ENCODE peak calls at places on chromosome 14, in seven cellular contexts. One of them, this sample, is unnamed.
A peak's percentile ranks its signal among the peaks of the same experiment; 100 is the strongest.

GRCh38 chr14:27917896-27918295 is 848.7 kb upstream of the FOXG1 start:
- DNase-seq in heart right ventricle: no peak
- DNase-seq in CD4-positive, alpha-beta T cell: no peak
- DNase-seq in cardiac muscle cell: no peak
- DNase-seq in activated CD4-positive, alpha-beta T cell treated with anti-CD3 and anti-CD28 coated beads, Interleukin-2, amount 50 U/mL, for 1 hour: no peak
- DNase-seq in BJ: no peak
- DNase-seq in NCI-H345: no peak
- DNase-seq in this sample: no peak

GRCh38 chr14:95961481-95961880 is 77.7 kb upstream of the C14orf132 start:
- DNase-seq in heart right ventricle: no peak
- DNase-seq in CD4-positive, alpha-beta T cell: no peak
- DNase-seq in cardiac muscle cell: no peak
- DNase-seq in activated CD4-positive, alpha-beta T cell treated with anti-CD3 and anti-CD28 coated beads, Interleukin-2, amount 50 U/mL, for 1 hour: no peak
- DNase-seq in BJ: no peak
- DNase-seq in NCI-H345: no peak
- DNase-seq in this sample: no peak

GRCh38 chr14:95267306-95267705 is 52.4 kb downstream of the CLMN start:
- DNase-seq in heart right ventricle: no peak
- DNase-seq in CD4-positive, alpha-beta T cell: no peak
- DNase-seq in cardiac muscle cell: no peak
- DNase-seq in activated CD4-positive, alpha-beta T cell treated with anti-CD3 and anti-CD28 coated beads, Interleukin-2, amount 50 U/mL, for 1 hour: no peak
- DNase-seq in BJ: no peak
- DNase-seq in NCI-H345: no peak
- DNase-seq in this sample: no peak

GRCh38 chr14:95039259-95039992 is 117.9 kb downstream of the DICER1 start:
- DNase-seq in heart right ventricle: no peak
- DNase-seq in CD4-positive, alpha-beta T cell: no peak
- DNase-seq in cardiac muscle cell: no peak
- DNase-seq in activated CD4-positive, alpha-beta T cell treated with anti-CD3 and anti-CD28 coated beads, Interleukin-2, amount 50 U/mL, for 1 hour: no peak
- DNase-seq in BJ: no peak
- DNase-seq in NCI-H345: no peak
- DNase-seq in this sample: no peak

GRCh38 chr14:95935228-95935822 is 58.7 kb downstream of the TUNAR start:
- DNase-seq in heart right ventricle: no peak
- DNase-seq in CD4-positive, alpha-beta T cell: no peak
- DNase-seq in cardiac muscle cell: peak; percentile 37
- DNase-seq in activated CD4-positive, alpha-beta T cell treated with anti-CD3 and anti-CD28 coated beads, Interleukin-2, amount 50 U/mL, for 1 hour: no peak
- DNase-seq in BJ: no peak
- DNase-seq in NCI-H345: no peak
- DNase-seq in this sample: no peak

GRCh38 chr14:104143521-104144452 is 5.4 kb downstream of the KIF26A start:
- DNase-seq in heart right ventricle: peak; percentile 10
- DNase-seq in CD4-positive, alpha-beta T cell: no peak
- DNase-seq in cardiac muscle cell: no peak
- DNase-seq in activated CD4-positive, alpha-beta T cell treated with anti-CD3 and anti-CD28 coated beads, Interleukin-2, amount 50 U/mL, for 1 hour: no peak
- DNase-seq in BJ: no peak
- DNase-seq in NCI-H345: no peak
- DNase-seq in this sample: no peak

GRCh38 chr14:103519043-103519836 is 3.4 kb downstream of the CKB start:
- DNase-seq in heart right ventricle: no peak
- DNase-seq in CD4-positive, alpha-beta T cell: no peak
- DNase-seq in cardiac muscle cell: peak; percentile 33
- DNase-seq in activated CD4-positive, alpha-beta T cell treated with anti-CD3 and anti-CD28 coated beads, Interleukin-2, amount 50 U/mL, for 1 hour: no peak
- DNase-seq in BJ: no peak
- DNase-seq in NCI-H345: no peak
- DNase-seq in this sample: peak; percentile 17

GRCh38 chr14:103828315-103828967 is 18.9 kb downstream of the PPP1R13B start:
- DNase-seq in heart right ventricle: no peak
- DNase-seq in CD4-positive, alpha-beta T cell: no peak
- DNase-seq in cardiac muscle cell: peak; percentile 69
- DNase-seq in activated CD4-positive, alpha-beta T cell treated with anti-CD3 and anti-CD28 coated beads, Interleukin-2, amount 50 U/mL, for 1 hour: no peak
- DNase-seq in BJ: no peak
- DNase-seq in NCI-H345: no peak
- DNase-seq in this sample: no peak

GRCh38 chr14:91250912-91251311 is 6.4 kb upstream of the GPR68 start:
- DNase-seq in heart right ventricle: no peak
- DNase-seq in CD4-positive, alpha-beta T cell: no peak
- DNase-seq in cardiac muscle cell: no peak
- DNase-seq in activated CD4-positive, alpha-beta T cell treated with anti-CD3 and anti-CD28 coated beads, Interleukin-2, amount 50 U/mL, for 1 hour: no peak
- DNase-seq in BJ: no peak
- DNase-seq in NCI-H345: no peak
- DNase-seq in this sample: no peak